ENCODE peak calls at places on chromosomes 3 and 15, in eight cellular contexts. G is GM12865, Z is spleen, E is Peyer's patch, J is cardiac muscle cell, U is PC-3, B is transverse colon, L is tibial artery. I is an unnamed sample.

GRCh38 chr3:132509096-132509495 is 88.0 kb upstream of the ACKR4 start:
- DNase-seq in G (no peak), Z (no peak), E (no peak), J (no peak), U (no peak), B (no peak), L (no peak), I (no peak)

GRCh38 chr3:40129981-40130380 is 179.5 kb upstream of the EIF1B start:
- DNase-seq in G (no peak), Z (no peak), E (no peak), J (no peak), U (no peak), B (no peak), L (no peak), I (no peak)

GRCh38 chr15:75232826-75233503 is 25.2 kb upstream of the GOLGA6C start:
- DNase-seq in G (no peak), Z (peak; percentile 64), E (no peak), J (no peak), U (no peak), B (peak; percentile 4), L (peak; percentile 61), I (no peak)

GRCh38 chr3:153633407-153633806 is 471.4 kb downstream of the RAP2B start:
- DNase-seq in G (no peak), Z (no peak), E (no peak), J (no peak), U (no peak), B (no peak), L (no peak), I (no peak)

GRCh38 chr15:72936237-72936636 is 116.0 kb upstream of the NEO1 start:
- DNase-seq in G (no peak), Z (no peak), E (no peak), J (no peak), U (no peak), B (no peak), L (no peak), I (no peak)

GRCh38 chr15:39433351-39433750 is 147.5 kb upstream of the THBS1 start:
- DNase-seq in G (no peak), Z (no peak), E (no peak), J (no peak), U (no peak), B (no peak), L (no peak), I (no peak)

GRCh38 chr3:182837855-182838454 is 44.7 kb downstream of the ATP11B start:
- DNase-seq in G (peak; percentile 18), Z (no peak), E (no peak), J (peak; percentile 55), U (peak; percentile 65), B (no peak), L (no peak), I (peak; percentile 67)

GRCh38 chr15:57859130-57859685 is 152.7 kb downstream of the POLR2M start:
- DNase-seq in G (no peak), Z (no peak), E (no peak), J (no peak), U (no peak), B (no peak), L (no peak), I (no peak)

GRCh38 chr3:187522293-187522692 is 147.9 kb downstream of the SST start:
- DNase-seq in G (no peak), Z (no peak), E (no peak), J (no peak), U (no peak), B (no peak), L (no peak), I (no peak)

GRCh38 chr3:136343873-136344281 is 93.7 kb downstream of the PCCB start:
- DNase-seq in G (no peak), Z (no peak), E (peak; percentile 84), J (peak; percentile 91), U (peak; percentile 83), B (peak; percentile 91), L (peak; percentile 86), I (peak; percentile 92)

GRCh38 chr15:83066034-83066760 is 855 bp downstream of the BTBD1 start:
- DNase-seq in G (no peak), Z (no peak), E (no peak), J (no peak), U (peak; percentile 13), B (peak; percentile 11), L (no peak), I (no peak)

GRCh38 chr3:66405701-66406091 is 95.1 kb downstream of the LRIG1 start:
- DNase-seq in G (no peak), Z (peak; percentile 61), E (peak; percentile 46), J (peak; percentile 38), U (peak; percentile 11), B (peak; percentile 29), L (peak; percentile 87), I (peak; percentile 81)

GRCh38 chr15:95875141-95875643 is 455.3 kb upstream of the NR2F2 start:
- DNase-seq in G (peak; percentile 49), Z (no peak), E (no peak), J (peak; percentile 86), U (peak; percentile 84), B (no peak), L (peak; percentile 74), I (peak; percentile 57)

GRCh38 chr3:43995929-43996378 is 245.7 kb upstream of the TOPAZ1 start:
- DNase-seq in G (peak; percentile 35), Z (no peak), E (no peak), J (no peak), U (no peak), B (no peak), L (no peak), I (no peak)

GRCh38 chr3:129001817-129002572 is 891 bp downstream of the EFCC1 start:
- DNase-seq in G (no peak), Z (no peak), E (no peak), J (no peak), U (no peak), B (no peak), L (no peak), I (no peak)

GRCh38 chr15:72116680-72117447 is 1.1 kb downstream of the MYO9A start:
- DNase-seq in G (peak; percentile 16), Z (no peak), E (peak; percentile 63), J (peak; percentile 19), U (peak; percentile 19), B (peak; percentile 33), L (no peak), I (peak; percentile 32)

GRCh38 chr3:194572944-194573491 is 60.2 kb downstream of the TMEM44 start:
- DNase-seq in G (peak; percentile 24), Z (no peak), E (no peak), J (peak; percentile 65), U (no peak), B (no peak), L (no peak), I (peak; percentile 76)

GRCh38 chr15:98000249-98001203 is 40.0 kb downstream of the ARRDC4 start:
- DNase-seq in G (no peak), Z (no peak), E (no peak), J (no peak), U (peak; percentile 86), B (peak; percentile 60), L (no peak), I (peak; percentile 25)

GRCh38 chr3:173933113-173933512 is 535.6 kb downstream of the NLGN1 start:
- DNase-seq in G (no peak), Z (no peak), E (no peak), J (no peak), U (no peak), B (no peak), L (no peak), I (no peak)

GRCh38 chr3:60188803-60189202 is 1062.4 kb downstream of the FHIT start:
- DNase-seq in G (no peak), Z (no peak), E (no peak), J (no peak), U (no peak), B (no peak), L (no peak), I (no peak)

GRCh38 chr3:14522768-14523167 is 17.4 kb downstream of the GRIP2 start:
- DNase-seq in G (no peak), Z (no peak), E (no peak), J (no peak), U (no peak), B (no peak), L (peak; percentile 66), I (no peak)

GRCh38 chr3:157354722-157355121 is 81.9 kb upstream of the PTX3 start:
- DNase-seq in G (peak; percentile 15), Z (no peak), E (no peak), J (peak; percentile 63), U (peak; percentile 79), B (no peak), L (no peak), I (peak; percentile 65)
- H3K4me3 ChIP-seq in G (no peak overlapping the region), Z (no peak overlapping the region), E (no peak overlapping the region), J (no peak overlapping the region), U (no peak overlapping the region), B (no peak overlapping the region), L (no peak overlapping the region), I (no peak overlapping the region)

DNA sequence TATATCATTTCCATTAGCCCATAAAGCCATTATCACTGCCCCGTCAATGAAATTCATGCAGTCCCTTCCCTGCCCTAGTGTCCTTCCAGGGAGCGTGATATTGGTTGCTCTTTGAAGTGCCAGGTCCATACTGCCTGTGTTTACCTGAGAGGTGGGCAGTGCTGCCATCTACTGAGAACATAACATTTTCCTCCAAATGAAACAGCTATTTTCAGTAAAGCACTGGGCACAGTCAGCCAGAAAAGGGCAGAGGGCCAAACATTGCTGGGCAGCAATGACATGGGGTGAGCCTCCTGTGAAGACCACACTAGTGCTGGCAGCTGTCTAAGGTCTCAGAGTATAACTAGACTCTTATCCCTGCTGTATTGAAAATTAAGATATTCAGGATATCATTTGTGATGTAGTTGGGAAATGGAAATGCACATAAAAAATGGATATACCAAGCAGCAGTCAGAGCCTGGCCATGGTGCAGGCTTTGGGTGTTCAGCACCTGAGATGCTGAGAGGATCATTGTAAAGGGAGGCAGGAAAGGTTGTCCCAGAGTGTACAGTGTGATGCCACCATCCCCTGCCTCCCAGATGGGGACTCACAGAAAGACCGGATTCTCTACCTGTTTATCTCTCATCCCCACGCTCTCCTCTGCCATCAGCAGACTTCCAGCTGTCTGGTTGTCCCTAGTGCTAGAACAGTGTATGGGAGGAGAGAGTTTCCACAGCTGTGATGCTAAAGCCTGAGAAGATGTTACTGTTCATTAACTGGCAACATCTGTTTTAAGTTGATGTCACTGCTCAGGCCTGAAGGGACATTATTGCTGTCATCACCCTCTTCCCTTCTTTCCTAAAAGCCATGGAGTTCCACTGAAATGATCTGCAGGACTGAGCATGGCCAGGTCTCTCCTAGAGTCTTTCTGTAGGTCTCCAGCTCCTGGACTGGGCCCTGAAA is 108.8 kb downstream of the ARNT2 start:
- DNase-seq in G (no peak), Z (no peak), E (no peak), J (peak; percentile 25), U (peak; percentile 50), B (no peak), L (no peak), I (peak; percentile 29)
- TF ChIP-seq CTCF in G (no peak), Z (no peak), E (no peak), J (peak; percentile 19), U (peak; percentile 59), B (no peak), L (peak; percentile 8), I (no peak)

DNA sequence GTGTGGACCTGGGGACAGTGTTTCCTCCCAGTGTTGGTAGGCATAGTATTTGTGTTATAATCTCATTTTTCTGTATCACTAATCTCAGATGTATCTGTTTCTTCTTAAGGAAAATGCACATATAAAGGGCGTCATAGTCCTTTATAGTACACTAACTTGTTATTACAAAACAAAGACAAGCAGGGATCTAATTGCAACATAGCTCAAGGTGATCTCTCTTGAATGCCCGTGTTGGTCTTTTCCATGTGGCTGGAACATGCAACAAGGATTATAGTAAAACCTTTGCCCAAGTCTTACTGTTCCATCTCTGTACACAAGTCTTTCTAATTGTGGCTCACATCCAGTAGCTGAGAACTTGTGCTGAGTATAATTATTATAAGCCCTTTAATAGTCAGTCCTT is 3.5 kb upstream of the GPR87 start:
- DNase-seq in G (no peak), Z (no peak), E (no peak), J (no peak), U (no peak), B (no peak), L (no peak), I (no peak)
- H3K4me3 ChIP-seq in G (no peak overlapping the region), Z (no peak overlapping the region), E (no peak overlapping the region), J (no peak overlapping the region), U (peak overlapping the region; percentile 15), B (no peak overlapping the region), L (no peak overlapping the region), I (no peak overlapping the region)

GRCh38 chr3:17140670-17141505 is 256.1 kb downstream of the PLCL2 start:
- DNase-seq in G (peak; percentile 31), Z (no peak), E (no peak), J (peak; percentile 12), U (peak; percentile 37), B (no peak), L (peak; percentile 78), I (peak; percentile 63)
- TF ChIP-seq CTCF in G (peak; percentile 22), Z (no peak), E (no peak), J (no peak), U (peak; percentile 40), B (no peak), L (no peak), I (no peak)